ENCODE peak calls at places on chromosome 12, in nine cellular contexts. L is right lobe of liver, P is right atrium auricular region, K is body of pancreas, G is heart left ventricle, Z is cardiac muscle cell, T is upper lobe of right lung, Y is heart right ventricle, U is mammary epithelial cell. S is an unnamed sample.

GRCh38 chr12:12528361-12529092 is 34.1 kb downstream of the DUSP16 start:
- DNase-seq in P (no peak), U (no peak), T (no peak), Z (no peak), L (no peak), G (no peak), K (no peak), Y (no peak), S (no peak)

GRCh38 chr12:69497308-69498026 is 27.3 kb downstream of the FRS2 start:
- DNase-seq in P (no peak), Y (no peak), L (no peak), T (no peak), Z (no peak), G (no peak), U (no peak), K (no peak), S (no peak)

GRCh38 chr12:132560831-132561783 is 49.3 kb downstream of the LRCOL1 start:
- DNase-seq in K (peak; percentile 63), U (peak; percentile 52), P (no peak), Y (peak; percentile 60), T (peak; percentile 81), G (no peak), Z (peak; percentile 61), L (no peak), S (peak; percentile 69)

GRCh38 chr12:19689226-19689625 is 249.9 kb downstream of the AEBP2 start:
- DNase-seq in T (no peak), U (no peak), L (no peak), Y (no peak), G (no peak), P (no peak), K (peak; percentile 44), Z (no peak), S (no peak)

GRCh38 chr12:53292441-53292840 is 2.9 kb upstream of the PFDN5 start:
- DNase-seq in L (no peak), G (no peak), Y (no peak), K (no peak), Z (no peak), U (no peak), T (no peak), P (no peak), S (no peak)

GRCh38 chr12:128387811-128388422 is 120.9 kb downstream of the TMEM132C start:
- DNase-seq in Z (peak; percentile 80), Y (peak; percentile 33), T (peak; percentile 68), K (peak; percentile 65), U (no peak), P (peak; percentile 65), G (peak; percentile 40), L (peak; percentile 63), S (peak; percentile 73)

GRCh38 chr12:16299403-16299802 is 21.9 kb upstream of the SLC15A5 start:
- DNase-seq in Z (no peak), G (no peak), T (no peak), K (no peak), U (no peak), L (no peak), P (no peak), Y (no peak), S (peak; percentile 66)

GRCh38 chr12:98211914-98212695 is 303.3 kb upstream of the TMPO start:
- DNase-seq in U (no peak), P (no peak), K (no peak), T (no peak), Y (no peak), L (no peak), Z (peak; percentile 5), G (no peak), S (peak; percentile 81)

GRCh38 chr12:108547633-108548172 is 13.3 kb downstream of the SART3 start:
- DNase-seq in P (no peak), G (no peak), T (no peak), K (no peak), Z (no peak), Y (no peak), U (no peak), L (no peak), S (no peak)

GRCh38 chr12:39186744-39187143 is 256.2 kb downstream of the KIF21A start:
- DNase-seq in P (no peak), K (no peak), T (no peak), Y (no peak), U (no peak), L (no peak), G (no peak), Z (no peak), S (peak; percentile 14)

GRCh38 chr12:32756476-32757158 is 920 bp upstream of the YARS2 start:
- DNase-seq in T (no peak), U (peak; percentile 4), P (no peak), L (no peak), Z (no peak), K (no peak), Y (no peak), G (no peak), S (peak; percentile 29)

GRCh38 chr12:90627180-90627896 is 327.6 kb downstream of the CCER1 start:
- DNase-seq in T (no peak), U (peak; percentile 44), Y (no peak), L (no peak), P (no peak), Z (no peak), G (peak; percentile 23), K (no peak), S (no peak)

GRCh38 chr12:65779091-65779642 is 45.1 kb upstream of the HMGA2 start:
- DNase-seq in Z (no peak), U (peak; percentile 45), Y (no peak), P (no peak), K (no peak), L (no peak), T (no peak), G (no peak), S (no peak)

GRCh38 chr12:58765653-58766554 is 154.4 kb downstream of the LRIG3 start:
- DNase-seq in Y (no peak), T (no peak), Z (no peak), G (no peak), K (peak; percentile 30), L (peak; percentile 64), P (no peak), U (no peak), S (no peak)

GRCh38 chr12:45327823-45328383 is 112.0 kb downstream of the ANO6 start:
- DNase-seq in P (no peak), Z (no peak), G (no peak), T (no peak), Y (no peak), U (no peak), L (no peak), K (no peak), S (no peak)

GRCh38 chr12:111174283-111175108 is 194.4 kb downstream of the PHETA1 start:
- DNase-seq in T (no peak), K (no peak), P (no peak), Y (no peak), G (no peak), Z (no peak), L (no peak), U (no peak), S (no peak)

GRCh38 chr12:20189767-20190166 is 178.6 kb upstream of the PDE3A start:
- DNase-seq in U (no peak), Z (peak; percentile 77), K (no peak), Y (no peak), L (no peak), P (no peak), G (no peak), T (no peak), S (no peak)

GRCh38 chr12:113907446-113908180 is 58.5 kb downstream of the RBM19 start:
- DNase-seq in Z (no peak), Y (no peak), U (no peak), L (no peak), P (no peak), G (no peak), K (no peak), T (no peak), S (no peak)
- H3K36me3 ChIP-seq in Z (no peaks in the 10 kb centered on the region), Y (no peaks in the 10 kb centered on the region), U (no peaks in the 10 kb centered on the region), L (no peaks in the 10 kb centered on the region), P (peaks cover 7% of the 10 kb centered on the region), G (peaks cover 62% of the 10 kb centered on the region), K (no peaks in the 10 kb centered on the region), T (peaks cover 30% of the 10 kb centered on the region), S (no peaks in the 10 kb centered on the region)

GRCh38 chr12:790608-791007 is 38.2 kb downstream of the WNK1 start:
- DNase-seq in L (no peak), U (no peak), P (no peak), K (no peak), G (no peak), Y (no peak), T (no peak), Z (no peak), S (no peak)
- H3K4me1 ChIP-seq in L (peaks cover 31% of the 10 kb centered on the region), U (peaks cover 21% of the 10 kb centered on the region), P (no peaks in the 10 kb centered on the region), K (peaks cover 28% of the 10 kb centered on the region), G (peaks cover 56% of the 10 kb centered on the region), Y (peaks cover 94% of the 10 kb centered on the region), T (peaks cover 28% of the 10 kb centered on the region), Z (peaks cover 16% of the 10 kb centered on the region), S (no peaks in the 10 kb centered on the region)

GRCh38 chr12:55721601-55722213 is 1.5 kb downstream of the RDH5 start:
- DNase-seq in T (peak; percentile 64), K (no peak), Y (no peak), G (no peak), L (no peak), Z (no peak), U (no peak), P (no peak), S (no peak)
- H3K4me3 ChIP-seq in T (no peak overlapping the region), K (no peak overlapping the region), Y (peak overlapping the region; percentile 5), G (no peak overlapping the region), L (no peak overlapping the region), Z (no peak overlapping the region), U (no peak overlapping the region), P (no peak overlapping the region), S (no peak overlapping the region)

GRCh38 chr12:77049767-77050353 is 15.5 kb downstream of the E2F7 start:
- DNase-seq in L (no peak), Y (no peak), K (no peak), G (no peak), T (no peak), Z (peak; percentile 72), P (no peak), U (peak; percentile 52), S (no peak)

GRCh38 chr12:77047341-77048202 is 17.8 kb downstream of the E2F7 start:
- DNase-seq in Z (no peak), K (no peak), U (no peak), Y (no peak), P (no peak), T (no peak), L (no peak), G (no peak), S (no peak)

GRCh38 chr12:77042834-77043233 is 22.5 kb downstream of the E2F7 start:
- DNase-seq in Z (no peak), T (no peak), P (no peak), K (no peak), L (no peak), U (no peak), G (no peak), Y (no peak), S (no peak)

GRCh38 chr12:77045183-77045582 is 20.2 kb downstream of the E2F7 start:
- DNase-seq in K (no peak), L (no peak), U (no peak), G (no peak), P (no peak), T (no peak), Z (no peak), Y (no peak), S (no peak)
- H3K36me3 ChIP-seq in K (no peaks in the 10 kb centered on the region), L (no peaks in the 10 kb centered on the region), U (peaks cover 69% of the 10 kb centered on the region), G (no peaks in the 10 kb centered on the region), P (no peaks in the 10 kb centered on the region), T (no peaks in the 10 kb centered on the region), Z (no peaks in the 10 kb centered on the region), Y (no peaks in the 10 kb centered on the region), S (no peaks in the 10 kb centered on the region)